ENCODE peak calls at places on chromosome 10, in four cellular contexts. T, X, S and J are unnamed samples.

GRCh38 chr10:61896854-61897661 is 4.4 kb upstream of the ARID5B start:
- DNase-seq in T (no peak), X (peak; percentile 72), S (peak; percentile 72), J (peak; percentile 76)

GRCh38 chr10:114172241-114172640 is 1.8 kb downstream of the CCDC186 start:
- DNase-seq in T (no peak), X (no peak), S (no peak), J (no peak)

GRCh38 chr10:104028146-104028545 is 57.5 kb downstream of the COL17A1 start:
- DNase-seq in T (no peak), X (no peak), S (no peak), J (no peak)

GRCh38 chr10:79293841-79294705 is 53.2 kb upstream of the PPIF start:
- DNase-seq in T (no peak), X (no peak), S (no peak), J (no peak)

GRCh38 chr10:82981137-82981723 is 1106.2 kb downstream of the NRG3 start:
- DNase-seq in T (no peak), X (no peak), S (no peak), J (no peak)

GRCh38 chr10:33376976-33377657 is 42.6 kb upstream of the NRP1 start:
- DNase-seq in T (no peak), X (no peak), S (no peak), J (no peak)

GRCh38 chr10:110209399-110209925 is 2.1 kb downstream of the MXI1 start:
- DNase-seq in T (peak; percentile 46), X (peak; percentile 72), S (no peak), J (peak; percentile 81)

GRCh38 chr10:97726636-97727178 is 10.2 kb upstream of the ZFYVE27 start:
- DNase-seq in T (no peak), X (no peak), S (peak; percentile 72), J (no peak)

GRCh38 chr10:110010076-110011069 is 2.6 kb downstream of the ADD3 start:
- DNase-seq in T (no peak), X (no peak), S (peak; percentile 38), J (no peak)

GRCh38 chr10:15168296-15168780 is at the start of gene NMT2:
- DNase-seq in T (no peak), X (peak; percentile 95), S (peak; percentile 87), J (peak; percentile 94)

GRCh38 chr10:123614888-123615287 is 51.3 kb upstream of the GPR26 start:
- DNase-seq in T (no peak), X (peak; percentile 62), S (peak; percentile 70), J (peak; percentile 83)

GRCh38 chr10:101778781-101779543 is 3.0 kb upstream of the FGF8 start:
- DNase-seq in T (no peak), X (no peak), S (peak; percentile 81), J (peak; percentile 59)

GRCh38 chr10:50622497-50623298 is 1.1 kb downstream of the SGMS1 start:
- DNase-seq in T (peak; percentile 16), X (peak; percentile 64), S (peak; percentile 63), J (peak; percentile 84)

GRCh38 chr10:109977382-109977806 is 30.4 kb upstream of the ADD3 start:
- DNase-seq in T (no peak), X (no peak), S (peak; percentile 88), J (peak; percentile 75)

GRCh38 chr10:78577673-78578072 is 491.1 kb upstream of the ZMIZ1 start:
- DNase-seq in T (no peak), X (no peak), S (peak; percentile 73), J (no peak)

GRCh38 chr10:119217937-119218579 is 10.7 kb downstream of the GRK5 start:
- DNase-seq in T (no peak), X (no peak), S (no peak), J (no peak)

GRCh38 chr10:97007417-97007816 is 175.3 kb downstream of the LCOR start:
- DNase-seq in T (no peak), X (no peak), S (no peak), J (no peak)

GRCh38 chr10:17609523-17610079 is 7.6 kb downstream of the HACD1 start:
- DNase-seq in T (no peak), X (no peak), S (no peak), J (no peak)

GRCh38 chr10:30185916-30186315 is 126.5 kb upstream of the JCAD start:
- DNase-seq in T (no peak), X (no peak), S (no peak), J (no peak)

GRCh38 chr10:12193193-12193592 is 2.5 kb downstream of the NUDT5 start:
- DNase-seq in T (no peak), X (no peak), S (no peak), J (no peak)

GRCh38 chr10:5547684-5547933 is 22.8 kb downstream of the CALML3 start:
- DNase-seq in T (no peak), X (no peak), S (no peak), J (no peak)
- H3K4me1 ChIP-seq in T (peaks cover 7% of the 10 kb centered on the region), X (peaks cover 4% of the 10 kb centered on the region), S (peaks cover 36% of the 10 kb centered on the region), J (peaks cover 4% of the 10 kb centered on the region)

GRCh38 chr10:132495231-132495630 is 42.4 kb upstream of the INPP5A start:
- DNase-seq in T (no peak), X (no peak), S (no peak), J (no peak)

GRCh38 chr10:132498562-132499366 is 38.8 kb upstream of the INPP5A start:
- DNase-seq in T (peak; percentile 71), X (peak; percentile 74), S (no peak), J (peak; percentile 65)

GRCh38 chr10:132496360-132497082 is 41.1 kb upstream of the INPP5A start:
- DNase-seq in T (no peak), X (peak; percentile 57), S (no peak), J (no peak)

GRCh38 chr10:132497788-132498561 is 39.6 kb upstream of the INPP5A start:
- DNase-seq in T (no peak), X (peak; percentile 50), S (no peak), J (no peak)

DNA sequence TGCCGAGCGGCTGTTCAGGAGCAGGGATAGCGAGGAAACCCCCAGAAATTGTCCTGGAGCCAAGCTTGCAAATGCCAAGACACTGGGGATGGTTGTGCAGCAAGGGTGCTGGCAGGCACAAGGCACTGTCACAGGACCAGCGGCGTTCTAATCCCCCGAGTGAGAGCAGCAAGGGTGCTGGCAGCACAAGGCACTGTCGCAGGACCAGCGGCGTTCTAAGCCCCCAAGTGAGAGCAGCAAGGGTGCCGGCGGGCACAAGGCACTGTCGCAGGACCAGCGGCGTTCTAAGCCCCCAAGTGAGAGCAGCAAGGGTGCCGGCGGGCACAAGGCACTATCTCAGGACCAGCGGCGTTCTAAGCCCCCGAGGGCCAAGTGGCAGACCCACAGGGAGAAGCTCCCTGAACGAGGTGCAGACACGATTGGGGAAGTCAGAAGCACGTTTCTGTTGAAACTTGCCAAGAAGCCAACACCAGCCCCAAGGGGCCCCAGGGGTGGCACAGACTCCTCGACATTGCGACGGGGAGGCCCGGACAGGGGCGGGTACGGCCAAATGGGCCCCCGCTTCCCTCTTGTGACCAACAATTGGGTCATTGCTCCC is 40.4 kb upstream of the INPP5A start:
- DNase-seq in T (no peak), X (peak; percentile 60), S (no peak), J (peak; percentile 45)
- H3K27me3 ChIP-seq in T (no peaks in the 10 kb centered on the region), X (no peaks in the 10 kb centered on the region), S (no peaks in the 10 kb centered on the region), J (no peaks in the 10 kb centered on the region)

GRCh38 chr10:128121750-128122412 is 4.3 kb downstream of the MKI67 start:
- DNase-seq in T (no peak), X (no peak), S (no peak), J (no peak)

GRCh38 chr10:128125416-128125943 is 743 bp downstream of the MKI67 start:
- DNase-seq in T (no peak), X (no peak), S (peak; percentile 65), J (no peak)

GRCh38 chr10:128124813-128125403 is 1.3 kb downstream of the MKI67 start:
- DNase-seq in T (no peak), X (no peak), S (no peak), J (no peak)

GRCh38 chr10:128125944-128126764 is at the start of gene MKI67:
- DNase-seq in T (peak; percentile 40), X (peak; percentile 84), S (peak; percentile 94), J (peak; percentile 92)

DNA sequence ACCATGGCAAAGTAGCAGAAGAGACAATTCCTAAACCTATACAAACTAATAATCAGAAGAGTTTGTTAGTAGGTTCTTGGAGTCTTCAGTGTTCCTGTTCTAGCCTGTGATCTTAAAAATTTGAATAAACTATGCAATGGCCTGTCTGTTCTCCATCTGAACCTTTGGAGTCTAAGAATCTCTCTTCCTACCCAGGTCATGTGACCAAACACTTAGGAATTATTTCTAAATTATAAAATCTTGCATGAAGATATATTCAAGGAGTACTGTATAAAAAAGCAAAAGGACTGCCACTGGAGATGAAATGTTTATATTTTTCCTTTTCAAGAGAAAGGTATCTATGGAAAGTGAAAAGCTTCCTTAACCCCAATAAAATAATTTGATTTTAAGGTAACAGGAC is 2.4 kb downstream of the MKI67 start:
- DNase-seq in T (no peak), X (no peak), S (no peak), J (no peak)
- H3K4me3 ChIP-seq in T (no peak overlapping the region), X (no peak overlapping the region), S (no peak overlapping the region), J (no peak overlapping the region)

GRCh38 chr10:8045728-8046494 is 8.6 kb upstream of the GATA3 start:
- DNase-seq in T (no peak), X (no peak), S (no peak), J (no peak)
- H3K4me1 ChIP-seq in T (peaks cover 20% of the 10 kb centered on the region), X (peaks cover 22% of the 10 kb centered on the region), S (peaks cover 10% of the 10 kb centered on the region), J (no peaks in the 10 kb centered on the region)